ENCODE peak calls at places on chromosome 10, in four cellular contexts. C, M, N and U are unnamed samples. For H3K79me2, the result is how much of the 10 kb centered on the place peaks cover.

GRCh38 chr10:117449636-117450035 is 74.4 kb upstream of the PDZD8 start:
- DNase-seq in C (no peak), M (no peak), N (no peak), U (no peak)

GRCh38 chr10:67306588-67307205 is 380.9 kb downstream of the LRRTM3 start:
- DNase-seq in C (no peak), M (peak), N (peak), U (no peak)

GRCh38 chr10:97762816-97763215 is 9.0 kb downstream of the SFRP5 start:
- DNase-seq in C (no peak), M (peak), N (no peak), U (peak)

GRCh38 chr10:82643601-82644000 is 768.6 kb downstream of the NRG3 start:
- DNase-seq in C (no peak), M (no peak), N (peak), U (no peak)

GRCh38 chr10:96357038-96357620 is 1.7 kb downstream of the OPALIN start:
- DNase-seq in C (no peak), M (no peak), N (no peak), U (no peak)

GRCh38 chr10:99938563-99938962 is 71.2 kb downstream of the DNMBP start:
- DNase-seq in C (no peak), M (no peak), N (no peak), U (no peak)

GRCh38 chr10:3747248-3747960 is 37.6 kb downstream of the KLF6 start:
- DNase-seq in C (no peak), M (no peak), N (no peak), U (no peak)

GRCh38 chr10:100882681-100883321 is 30.0 kb upstream of the SLF2 start:
- DNase-seq in C (no peak), M (no peak), N (no peak), U (no peak)

GRCh38 chr10:102595293-102595692 is 49.0 kb upstream of the TRIM8 start:
- DNase-seq in C (no peak), M (no peak), N (no peak), U (no peak)

GRCh38 chr10:4765428-4765827 is 60.6 kb upstream of the AKR1E2 start:
- DNase-seq in C (no peak), M (no peak), N (no peak), U (no peak)

GRCh38 chr10:35792301-35792700 is 150.2 kb upstream of the FZD8 start:
- DNase-seq in C (no peak), M (no peak), N (peak), U (no peak)

GRCh38 chr10:127920319-127921074 is 13.6 kb downstream of the PTPRE start:
- DNase-seq in C (no peak), M (no peak), N (no peak), U (no peak)

GRCh38 chr10:86943316-86944030 is 13.9 kb downstream of the MMRN2 start:
- DNase-seq in C (no peak), M (no peak), N (peak), U (peak)

GRCh38 chr10:4384254-4384653 is 441.8 kb upstream of the AKR1E2 start:
- DNase-seq in C (no peak), M (no peak), N (no peak), U (no peak)

GRCh38 chr10:45118929-45119328 is 118.2 kb downstream of the ZNF22 start:
- DNase-seq in C (no peak), M (no peak), N (no peak), U (no peak)

GRCh38 chr10:132193907-132194552 is 7.3 kb downstream of the DPYSL4 start:
- DNase-seq in C (no peak), M (no peak), N (peak), U (no peak)

GRCh38 chr10:104345512-104345911 is 7.2 kb upstream of the ITPRIP start:
- DNase-seq in C (no peak), M (no peak), N (no peak), U (no peak)

GRCh38 chr10:112607506-112607905 is 160.5 kb downstream of the VTI1A start:
- DNase-seq in C (no peak), M (no peak), N (no peak), U (no peak)

GRCh38 chr10:80196270-80196949 is 8.9 kb downstream of the ANXA11 start:
- DNase-seq in C (no peak), M (no peak), N (peak), U (no peak)

GRCh38 chr10:74981831-74982633 is 129.4 kb upstream of the SAMD8 start:
- DNase-seq in C (no peak), M (no peak), N (no peak), U (no peak)

GRCh38 chr10:129107525-129107924 is 359.5 kb upstream of the MGMT start:
- DNase-seq in C (no peak), M (no peak), N (no peak), U (no peak)

GRCh38 chr10:76301950-76302349 is 870.5 kb downstream of the LRMDA start:
- DNase-seq in C (no peak), M (peak), N (no peak), U (no peak)

GRCh38 chr10:121113385-121113696 is 262.2 kb downstream of the WDR11 start:
- DNase-seq in C (peak), M (peak), N (peak), U (no peak)

GRCh38 chr10:34908472-34908871 is 93.4 kb upstream of the PARD3 start:
- DNase-seq in C (no peak), M (no peak), N (no peak), U (no peak)

GRCh38 chr10:46522295-46523118 is 34.0 kb downstream of the GPRIN2 start:
- DNase-seq in C (no peak), M (no peak), N (no peak), U (no peak)

DNA sequence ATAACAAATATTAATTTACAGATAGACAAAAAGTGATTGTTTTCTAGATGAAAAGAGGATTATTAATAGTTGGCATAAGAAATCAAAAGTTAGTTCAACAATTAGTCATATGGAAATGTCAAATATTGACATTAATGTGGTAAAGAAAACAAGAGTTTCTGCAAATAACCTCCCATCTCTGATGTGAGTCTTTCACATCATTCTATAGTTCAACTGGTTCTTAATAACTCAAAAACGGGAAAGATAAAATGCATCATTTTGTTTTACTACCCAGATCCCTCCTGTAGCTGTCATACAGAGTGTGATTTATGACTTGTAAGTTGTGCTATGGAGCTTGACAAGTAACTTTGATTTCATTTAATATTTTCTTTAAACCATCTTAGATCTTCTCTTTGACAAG is 594.8 kb downstream of the ZWINT start:
- DNase-seq in C (no peak), M (no peak), N (no peak), U (no peak)
- H3K79me2 ChIP-seq in C (under half), M (under half), N (under half), U (under half)

DNA sequence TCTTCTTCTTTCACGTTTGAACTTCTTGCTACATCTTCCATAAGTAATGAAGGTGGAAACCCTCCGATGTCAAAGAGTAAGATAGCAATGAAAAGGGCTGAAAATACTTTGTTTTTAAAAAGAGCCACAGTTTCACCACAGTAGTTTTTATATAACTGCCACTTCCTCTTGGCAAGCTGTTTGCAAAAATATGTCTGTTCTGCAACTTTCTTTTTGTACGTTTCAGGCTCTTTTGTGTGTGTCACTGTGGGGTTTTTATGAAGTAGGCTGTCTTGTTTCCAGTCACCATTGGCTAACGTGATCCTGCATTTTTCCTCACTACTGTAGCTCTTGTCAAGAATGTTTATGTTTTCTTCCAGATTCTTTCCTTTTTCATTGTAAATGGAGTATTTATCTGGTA is 55.6 kb downstream of the SLC16A9 start:
- DNase-seq in C (no peak), M (no peak), N (no peak), U (no peak)
- H3K9ac ChIP-seq in C (no peak), M (no peak), N (no peak), U (no peak)

DNA sequence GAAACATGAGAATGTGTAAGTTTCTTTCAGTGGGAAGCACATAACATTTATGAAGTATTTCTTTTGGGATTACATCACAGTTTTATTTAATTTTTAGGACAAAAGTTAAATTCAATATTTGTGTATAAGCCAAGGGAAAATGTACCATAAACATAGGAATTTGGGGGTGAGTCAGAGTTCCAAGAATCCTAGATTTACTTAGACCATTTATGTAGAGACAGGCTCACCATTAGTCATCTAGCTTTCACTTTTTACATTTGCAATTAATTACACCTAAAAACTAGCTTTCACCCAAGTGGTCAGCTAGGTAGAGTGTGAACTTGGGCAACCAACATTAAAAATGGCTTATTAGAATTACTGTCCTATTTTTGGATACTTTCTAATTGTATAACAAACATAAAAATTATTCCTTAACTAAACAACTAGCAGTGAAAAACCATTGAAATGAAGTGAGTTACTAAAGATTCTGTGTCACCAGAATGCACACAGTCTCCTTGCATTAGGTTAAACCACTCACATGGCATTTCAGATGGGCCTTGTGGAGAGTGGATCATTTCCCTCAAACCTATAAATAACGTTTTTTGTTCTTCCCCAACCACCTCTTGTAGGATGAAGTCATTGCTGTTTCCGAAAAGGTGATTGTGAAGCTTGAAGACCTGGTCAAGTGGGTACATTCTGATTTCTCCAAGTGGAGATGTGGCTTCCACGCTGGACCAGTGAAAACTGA is 38.2 kb downstream of the ARID5B start:
- DNase-seq in C (no peak), M (no peak), N (peak), U (no peak)
- H3K4ac ChIP-seq in C (no peak), M (no peak), N (peak), U (no peak)

DNA sequence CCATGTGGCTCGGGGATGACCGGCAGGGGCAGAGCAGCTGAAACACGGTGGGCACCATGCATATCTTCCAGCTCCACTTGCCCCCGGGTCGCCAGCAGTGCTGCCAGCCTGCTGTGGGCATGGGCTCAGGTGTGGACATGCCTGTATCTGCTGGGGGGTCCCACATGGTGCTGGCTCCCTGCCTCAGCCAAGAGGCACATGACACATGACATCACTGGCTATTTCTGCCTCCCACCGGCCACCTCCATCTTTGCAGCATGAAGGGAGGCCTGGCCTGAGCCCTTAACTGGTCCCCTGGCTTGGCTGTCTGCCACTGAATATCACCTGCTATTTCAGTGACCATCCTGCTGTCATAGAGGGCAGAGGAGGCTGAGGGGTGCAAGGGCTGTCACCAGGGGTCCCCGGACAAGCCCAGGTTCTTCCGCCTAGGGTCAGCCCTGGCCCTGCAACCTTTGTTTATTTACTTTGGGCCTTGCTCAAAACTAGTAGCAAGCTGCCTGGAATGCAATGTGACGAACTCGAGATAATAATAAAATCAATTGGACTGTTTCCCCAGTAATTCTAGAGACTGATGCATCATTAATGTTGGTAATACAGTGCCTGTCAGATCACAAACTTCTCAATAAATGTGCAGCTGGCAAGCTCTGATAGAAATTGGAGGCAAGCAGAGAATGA is 28.4 kb downstream of the ZMIZ1 start:
- DNase-seq in C (no peak), M (no peak), N (no peak), U (no peak)
- H3K79me2 ChIP-seq in C (half or more), M (half or more), N (half or more), U (under half)

GRCh38 chr10:5895365-5895764 is 5.3 kb downstream of the FBH1 start:
- DNase-seq in C (no peak), M (no peak), N (no peak), U (no peak)

GRCh38 chr10:5896765-5897340 is 6.8 kb downstream of the FBH1 start:
- DNase-seq in C (no peak), M (no peak), N (peak), U (no peak)

GRCh38 chr10:5894873-5895272 is 4.8 kb downstream of the FBH1 start:
- DNase-seq in C (no peak), M (no peak), N (no peak), U (no peak)

GRCh38 chr10:5896208-5896607 is 6.2 kb downstream of the FBH1 start:
- DNase-seq in C (no peak), M (no peak), N (peak), U (no peak)

GRCh38 chr10:5895804-5896203 is 5.8 kb downstream of the FBH1 start:
- DNase-seq in C (no peak), M (no peak), N (no peak), U (no peak)
- H3K9ac ChIP-seq in C (no peak), M (no peak), N (no peak), U (no peak)

GRCh38 chr10:126059101-126059826 is 162.9 kb downstream of the FANK1 start:
- DNase-seq in C (no peak), M (no peak), N (no peak), U (no peak)
- H3K4ac ChIP-seq in C (no peak), M (no peak), N (no peak), U (no peak)

GRCh38 chr10:122454603-122455080 is at the start of gene ARMS2:
- DNase-seq in C (no peak), M (no peak), N (no peak), U (no peak)
- H3K79me2 ChIP-seq in C (under half), M (under half), N (under half), U (under half)